ENCODE peak calls at places on chromosome 9, in six cellular contexts. G, E, I, Q, N and Y are unnamed samples.

GRCh38 chr9:68454579-68455334 is 85.9 kb downstream of the TMEM252 start:
- DNase-seq in G (no peak), E (no peak), I (no peak), Q (no peak), N (no peak), Y (no peak)

GRCh38 chr9:85200726-85201402 is 531.3 kb downstream of the NTRK2 start:
- DNase-seq in G (peak), E (no peak), I (no peak), Q (no peak), N (peak), Y (no peak)

GRCh38 chr9:114291064-114291474 is 31.8 kb upstream of the ORM1 start:
- DNase-seq in G (peak), E (peak), I (peak), Q (peak), N (peak), Y (peak)

GRCh38 chr9:14768561-14769234 is 46.2 kb upstream of the CER1 start:
- DNase-seq in G (no peak), E (peak), I (no peak), Q (no peak), N (no peak), Y (no peak)

GRCh38 chr9:138020795-138021182 is 143.2 kb downstream of the CACNA1B start:
- DNase-seq in G (no peak), E (no peak), I (no peak), Q (no peak), N (no peak), Y (no peak)

GRCh38 chr9:28648723-28649122 is 1075.4 kb upstream of the C9orf72 start:
- DNase-seq in G (no peak), E (no peak), I (no peak), Q (no peak), N (no peak), Y (no peak)

GRCh38 chr9:96169488-96169887 is 132.5 kb downstream of the HSD17B3 start:
- DNase-seq in G (no peak), E (no peak), I (no peak), Q (no peak), N (peak), Y (no peak)

GRCh38 chr9:137286980-137287383 is 9.5 kb downstream of the TOR4A start:
- DNase-seq in G (peak), E (no peak), I (no peak), Q (no peak), N (peak), Y (no peak)

GRCh38 chr9:70043689-70044449 is at the start of gene MAMDC2:
- DNase-seq in G (peak), E (no peak), I (no peak), Q (peak), N (peak), Y (no peak)

GRCh38 chr9:123239726-123240125 is 28.7 kb downstream of the STRBP start:
- DNase-seq in G (no peak), E (no peak), I (no peak), Q (no peak), N (no peak), Y (no peak)

GRCh38 chr9:126791406-126792230 is 13.2 kb upstream of the ZBTB43 start:
- DNase-seq in G (no peak), E (no peak), I (no peak), Q (peak), N (no peak), Y (no peak)

GRCh38 chr9:133572821-133573361 is 36.3 kb downstream of the FAM163B start:
- DNase-seq in G (no peak), E (no peak), I (no peak), Q (no peak), N (peak), Y (no peak)

GRCh38 chr9:70197384-70198039 is 61.3 kb upstream of the SMC5 start:
- DNase-seq in G (no peak), E (no peak), I (no peak), Q (no peak), N (no peak), Y (no peak)

GRCh38 chr9:116465591-116466288 is 221.4 kb upstream of the TRIM32 start:
- DNase-seq in G (no peak), E (no peak), I (no peak), Q (no peak), N (no peak), Y (no peak)

GRCh38 chr9:99606955-99607354 is 214.7 kb upstream of the NR4A3 start:
- DNase-seq in G (no peak), E (no peak), I (no peak), Q (no peak), N (no peak), Y (no peak)

GRCh38 chr9:71937898-71938297 is 26.5 kb downstream of the C9orf85 start:
- DNase-seq in G (no peak), E (no peak), I (no peak), Q (no peak), N (no peak), Y (no peak)

GRCh38 chr9:36937346-36937745 is 96.7 kb downstream of the PAX5 start:
- DNase-seq in G (no peak), E (no peak), I (no peak), Q (no peak), N (peak), Y (no peak)

GRCh38 chr9:124042168-124042775 is 30.7 kb downstream of the LHX2 start:
- DNase-seq in G (no peak), E (no peak), I (no peak), Q (no peak), N (no peak), Y (no peak)

GRCh38 chr9:127828262-127829031 is 25.8 kb downstream of the FPGS start:
- DNase-seq in G (peak), E (no peak), I (no peak), Q (peak), N (peak), Y (peak)

DNA sequence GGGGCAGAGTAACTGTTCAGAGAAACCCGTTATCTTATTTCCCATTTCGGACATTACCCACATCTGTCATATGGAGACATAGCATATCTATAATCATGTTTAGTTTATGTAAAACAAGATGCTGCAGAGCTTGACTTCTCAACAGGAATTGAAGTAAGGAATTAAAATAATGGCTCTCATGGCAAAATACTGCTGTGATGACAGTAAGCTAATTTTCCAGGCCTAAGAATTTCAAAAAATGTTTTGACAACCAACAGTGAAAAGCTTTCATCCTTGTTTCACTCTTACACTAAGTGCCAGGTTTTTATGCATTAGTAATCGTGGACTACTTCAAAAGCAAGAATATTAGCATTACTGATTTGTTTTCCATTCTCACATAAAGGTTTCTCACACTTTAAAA is 518.2 kb downstream of the PTPRD start:
- DNase-seq in G (no peak), E (no peak), I (no peak), Q (no peak), N (no peak), Y (no peak)
- H3K4me3 ChIP-seq in G (no peak), E (no peak), I (no peak), Q (no peak), N (no peak), Y (no peak)

GRCh38 chr9:16139781-16140180 is 586.9 kb downstream of the CCDC171 start:
- DNase-seq in G (no peak), E (no peak), I (no peak), Q (no peak), N (no peak), Y (no peak)

GRCh38 chr9:16136961-16137360 is 584.1 kb downstream of the CCDC171 start:
- DNase-seq in G (no peak), E (no peak), I (no peak), Q (peak), N (no peak), Y (no peak)

GRCh38 chr9:16135916-16136315 is 583.1 kb downstream of the CCDC171 start:
- DNase-seq in G (no peak), E (no peak), I (no peak), Q (no peak), N (no peak), Y (no peak)

GRCh38 chr9:16138561-16138960 is 585.7 kb downstream of the CCDC171 start:
- DNase-seq in G (no peak), E (no peak), I (no peak), Q (no peak), N (no peak), Y (no peak)

DNA sequence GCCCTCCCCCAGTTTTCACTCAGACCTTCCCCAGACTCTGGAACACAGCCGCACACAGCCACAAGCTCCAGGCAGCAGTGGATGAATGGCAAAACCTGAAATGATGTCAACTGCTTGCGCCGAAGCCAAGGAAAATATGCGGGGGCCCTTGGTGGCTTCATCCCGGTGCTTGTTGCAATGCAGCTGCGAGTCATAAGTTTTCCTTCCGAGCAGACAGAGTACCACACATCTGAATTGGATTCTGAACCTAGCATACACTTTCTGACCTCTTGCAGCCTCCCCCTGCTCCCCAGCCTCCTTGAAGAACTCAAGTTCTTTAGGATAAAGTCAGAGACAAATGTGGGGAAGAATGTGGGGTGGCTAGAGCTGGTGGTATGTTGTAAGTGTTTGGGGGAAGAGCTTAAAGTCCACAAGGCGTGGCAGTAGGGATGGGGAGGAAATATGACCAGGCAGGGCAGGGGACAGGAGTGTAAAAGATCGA is 586.2 kb downstream of the CCDC171 start:
- DNase-seq in G (no peak), E (no peak), I (no peak), Q (no peak), N (no peak), Y (peak)
- H3K27ac ChIP-seq in G (no peak), E (no peak), I (no peak), Q (no peak), N (no peak), Y (no peak)

DNA sequence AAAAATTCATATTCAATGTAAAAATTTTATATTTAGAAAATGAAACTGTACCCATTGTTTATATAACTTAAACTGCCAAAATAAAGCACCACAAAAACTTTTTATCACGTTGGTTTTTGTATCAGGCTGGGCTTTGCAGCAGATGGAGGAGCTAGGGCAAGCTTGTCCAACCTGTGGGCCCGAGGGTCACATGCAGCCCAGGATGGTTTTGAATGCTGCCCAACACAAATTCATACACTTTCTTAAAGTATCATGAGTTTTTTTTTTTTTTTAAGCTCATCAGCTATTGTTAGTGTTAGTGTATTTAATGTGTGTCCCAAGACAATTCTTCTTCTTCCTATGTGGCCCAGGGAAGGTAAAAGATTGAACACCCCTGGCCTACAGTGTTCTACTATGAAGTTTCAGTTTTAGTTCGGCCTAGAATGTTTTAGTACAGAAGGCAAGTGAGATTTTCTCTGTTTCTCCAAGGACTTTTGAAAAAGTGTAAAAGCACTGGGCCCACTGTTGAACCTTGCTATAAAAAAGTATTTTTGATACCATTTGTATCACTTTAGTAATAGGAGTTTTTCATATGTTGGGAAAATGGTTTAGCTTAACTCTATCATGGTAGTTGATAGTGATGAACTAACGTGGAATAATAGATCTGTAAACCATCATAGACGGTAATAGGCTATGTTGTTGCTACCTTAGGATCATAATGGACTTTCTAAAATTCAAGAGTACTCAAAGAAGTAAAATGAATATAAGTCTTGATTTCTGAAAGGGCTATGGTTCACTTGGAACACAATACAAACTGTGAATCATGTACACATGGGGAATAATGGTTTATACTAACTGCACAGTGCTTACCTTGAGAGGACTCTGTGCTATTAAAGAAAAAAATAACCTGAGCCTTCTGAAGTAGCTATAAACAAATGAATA is 2.9 kb downstream of the CDKN2A start:
- DNase-seq in G (no peak), E (no peak), I (no peak), Q (no peak), N (no peak), Y (no peak)
- H3K4me3 ChIP-seq in G (no peak), E (no peak), I (no peak), Q (no peak), N (no peak), Y (no peak)

DNA sequence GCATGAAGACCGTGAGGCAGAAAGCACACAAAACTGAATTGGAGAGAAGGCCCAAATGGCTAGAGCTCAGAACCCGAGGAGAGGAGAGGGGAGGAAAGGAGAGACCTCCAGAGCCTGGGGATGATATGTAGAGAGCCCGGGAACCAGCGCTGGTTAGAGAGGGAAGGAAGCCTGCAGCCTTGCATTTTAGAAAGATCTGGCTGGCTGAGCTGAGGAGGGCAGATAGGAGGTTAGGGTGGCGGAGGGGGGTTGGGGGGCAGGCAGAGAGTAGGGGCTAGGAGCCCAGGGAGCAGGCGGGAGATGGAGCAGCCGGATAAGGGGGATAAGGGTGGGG is 127.2 kb downstream of the C9orf50 start:
- DNase-seq in G (no peak), E (no peak), I (no peak), Q (no peak), N (no peak), Y (no peak)
- H3K27ac ChIP-seq in G (peak), E (no peak), I (no peak), Q (peak), N (peak), Y (peak)

DNA sequence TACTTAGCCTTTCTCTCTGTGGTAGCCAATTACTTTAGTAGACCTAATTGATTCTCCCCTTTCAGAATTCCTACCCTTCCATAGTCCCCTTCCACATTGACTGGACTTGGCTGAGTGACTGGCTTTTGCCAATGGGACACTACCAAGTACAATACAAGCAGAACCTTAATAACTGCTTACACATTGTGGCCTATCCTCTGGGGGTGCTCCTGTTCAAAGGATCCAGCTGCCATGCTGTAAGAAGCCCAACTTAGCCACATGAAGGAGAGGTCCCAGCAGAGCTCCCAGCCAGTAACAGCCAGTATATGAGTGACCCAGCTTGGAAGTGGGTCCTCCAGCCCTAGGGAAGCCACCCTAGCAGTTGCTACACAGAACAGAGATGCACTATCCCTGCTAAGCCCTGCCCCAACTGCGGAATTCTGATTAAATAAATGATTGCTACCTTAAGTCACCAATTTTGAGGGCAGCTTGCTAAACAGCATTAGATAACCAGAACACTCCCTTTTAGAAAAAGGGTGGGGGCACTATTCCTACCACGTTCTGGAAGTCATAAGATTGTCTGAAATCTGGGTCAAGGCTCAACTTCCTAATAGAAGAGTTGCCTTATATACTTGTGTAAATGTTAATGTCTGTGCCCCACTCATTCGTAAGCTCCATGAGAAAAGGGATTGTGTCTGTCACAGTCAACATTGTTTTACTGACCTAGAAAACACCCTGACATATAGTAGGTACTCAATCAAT is 11.1 kb upstream of the APTX start:
- DNase-seq in G (no peak), E (no peak), I (no peak), Q (no peak), N (no peak), Y (no peak)
- H3K4me3 ChIP-seq in G (no peak), E (no peak), I (no peak), Q (no peak), N (no peak), Y (no peak)

DNA sequence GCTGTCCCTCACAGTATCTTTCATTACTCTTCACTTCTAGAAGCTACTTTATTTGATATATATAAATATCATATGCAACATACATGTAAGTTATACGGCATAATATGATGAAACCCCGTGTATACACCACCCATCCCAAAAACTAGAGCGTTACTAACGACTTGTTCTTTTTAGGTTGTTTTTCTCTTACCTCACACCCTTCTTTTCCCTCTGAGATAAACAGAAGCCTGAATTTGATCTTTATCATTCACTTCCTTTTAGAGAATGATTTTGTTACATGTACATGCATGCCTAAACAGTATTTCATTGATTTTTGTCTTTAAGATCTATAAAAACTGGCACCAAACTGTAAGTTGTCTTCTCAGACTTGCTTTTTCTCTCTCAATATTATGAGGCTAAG is 3.7 kb downstream of the TRMO start:
- DNase-seq in G (no peak), E (peak), I (no peak), Q (no peak), N (no peak), Y (no peak)
- H3K27ac ChIP-seq in G (no peak), E (peak), I (no peak), Q (no peak), N (no peak), Y (no peak)